ENCODE peak calls at places on chromosomes 6 and 20, in seven cellular contexts. H is CD4-positive, alpha-beta T cell; M is lower lobe of right lung; C is iPS-NIHi11; L is fibroblast of the aortic adventitia; R is ovary; A is GF-D8. B is an unnamed sample.

GRCh38 chr6:18262812-18263560 is 1.3 kb downstream of the DEK start:
- DNase-seq in H (peak), M (no peak), C (no peak), L (peak), R (no peak), A (no peak), B (no peak)

GRCh38 chr6:30813623-30814136 is 69.3 kb upstream of the IER3 start:
- DNase-seq in H (no peak), M (no peak), C (no peak), L (peak), R (no peak), A (no peak), B (no peak)

GRCh38 chr6:95203153-95203754 is 374.1 kb upstream of the MANEA start:
- DNase-seq in H (no peak), M (no peak), C (peak), L (peak), R (no peak), A (no peak), B (no peak)

GRCh38 chr20:48758206-48758820 is 69.5 kb downstream of the PREX1 start:
- DNase-seq in H (no peak), M (no peak), C (no peak), L (no peak), R (no peak), A (peak), B (no peak)

GRCh38 chr20:62740286-62741141 is 31.9 kb downstream of the NTSR1 start:
- DNase-seq in H (peak), M (peak), C (no peak), L (peak), R (peak), A (peak), B (no peak)

GRCh38 chr20:54267510-54268003 is 59.7 kb downstream of the PFDN4 start:
- DNase-seq in H (no peak), M (no peak), C (no peak), L (peak), R (no peak), A (no peak), B (no peak)

GRCh38 chr20:22905667-22906066 is 129.4 kb upstream of the SSTR4 start:
- DNase-seq in H (no peak), M (no peak), C (no peak), L (peak), R (peak), A (no peak), B (peak)

GRCh38 chr6:148997863-148998262 is 251.0 kb downstream of the UST start:
- DNase-seq in H (no peak), M (no peak), C (no peak), L (no peak), R (no peak), A (no peak), B (no peak)

GRCh38 chr20:63846128-63846771 is 15.0 kb upstream of the ABHD16B start:
- DNase-seq in H (no peak), M (no peak), C (peak), L (peak), R (peak), A (peak), B (peak)

GRCh38 chr6:81761197-81761596 is 8.7 kb upstream of the TENT5A start:
- DNase-seq in H (no peak), M (no peak), C (no peak), L (peak), R (no peak), A (no peak), B (no peak)

GRCh38 chr20:25048519-25048952 is 9.4 kb downstream of the ACSS1 start:
- DNase-seq in H (no peak), M (peak), C (no peak), L (no peak), R (peak), A (peak), B (no peak)

GRCh38 chr6:161917645-161918044 is 643.8 kb upstream of the AGPAT4 start:
- DNase-seq in H (no peak), M (no peak), C (no peak), L (no peak), R (no peak), A (no peak), B (no peak)

GRCh38 chr6:127190552-127190951 is 72.1 kb downstream of the RSPO3 start:
- DNase-seq in H (no peak), M (no peak), C (peak), L (peak), R (no peak), A (no peak), B (no peak)

GRCh38 chr20:58130156-58130555 is 98.3 kb downstream of the ANKRD60 start:
- DNase-seq in H (no peak), M (no peak), C (no peak), L (no peak), R (no peak), A (no peak), B (no peak)

GRCh38 chr20:19254086-19254821 is 41.8 kb downstream of the SLC24A3 start:
- DNase-seq in H (no peak), M (no peak), C (no peak), L (no peak), R (no peak), A (no peak), B (no peak)

GRCh38 chr20:48685300-48685699 is 142.5 kb downstream of the PREX1 start:
- DNase-seq in H (no peak), M (peak), C (no peak), L (no peak), R (no peak), A (no peak), B (no peak)

GRCh38 chr6:31473780-31474725 is 23.9 kb upstream of the MICB start:
- DNase-seq in H (no peak), M (no peak), C (no peak), L (peak), R (no peak), A (no peak), B (no peak)

GRCh38 chr20:38939686-38940085 is 13.5 kb downstream of the FAM83D start:
- DNase-seq in H (no peak), M (no peak), C (no peak), L (no peak), R (no peak), A (no peak), B (no peak)

GRCh38 chr6:148105695-148106094 is 236.9 kb upstream of the SASH1 start:
- DNase-seq in H (no peak), M (no peak), C (no peak), L (no peak), R (no peak), A (no peak), B (no peak)

GRCh38 chr6:109308018-109308492 is 74.2 kb downstream of the CD164 start:
- DNase-seq in H (no peak), M (peak), C (no peak), L (peak), R (no peak), A (peak), B (peak)

GRCh38 chr6:21134401-21134800 is 459.1 kb upstream of the SOX4 start:
- DNase-seq in H (no peak), M (no peak), C (no peak), L (no peak), R (no peak), A (no peak), B (no peak)

GRCh38 chr6:11722805-11723631 is 55.6 kb downstream of the ADTRP start:
- DNase-seq in H (no peak), M (no peak), C (no peak), L (no peak), R (no peak), A (no peak), B (no peak)

GRCh38 chr20:437787-438486 is 24.4 kb downstream of the TBC1D20 start:
- DNase-seq in H (no peak), M (no peak), C (no peak), L (no peak), R (no peak), A (peak), B (no peak)

GRCh38 chr20:63316502-63316921 is 23.5 kb downstream of the COL20A1 start:
- DNase-seq in H (no peak), M (peak), C (no peak), L (no peak), R (no peak), A (no peak), B (no peak)

GRCh38 chr6:45483021-45483420 is 105.3 kb upstream of the SUPT3H start:
- DNase-seq in H (no peak), M (no peak), C (no peak), L (peak), R (no peak), A (no peak), B (no peak)

GRCh38 chr20:59571591-59572314 is 32.6 kb upstream of the PHACTR3 start:
- DNase-seq in H (peak), M (peak), C (peak), L (peak), R (peak), A (peak), B (peak)

GRCh38 chr6:167963589-167964057 is 33.8 kb upstream of the KIF25 start:
- DNase-seq in H (no peak), M (no peak), C (no peak), L (no peak), R (no peak), A (no peak), B (no peak)

GRCh38 chr20:23147964-23148720 is 62.0 kb upstream of the CD93 start:
- DNase-seq in H (no peak), M (peak), C (no peak), L (peak), R (no peak), A (peak), B (no peak)